ENCODE peak calls at places on chromosomes 11 and 22, in six cellular contexts. C, U, J, Y, W and I are unnamed samples. For H3K4me1, the result is how much of the 10 kb centered on the place peaks cover.

GRCh38 chr11:2207212-2207611 is 35.6 kb upstream of the TH start:
- DNase-seq in C (no peak), U (peak), J (no peak), Y (no peak), W (peak), I (peak)

GRCh38 chr11:78708388-78708787 is 133.7 kb upstream of the NARS2 start:
- DNase-seq in C (no peak), U (no peak), J (no peak), Y (no peak), W (no peak), I (no peak)

GRCh38 chr11:95426823-95427462 is 195.9 kb upstream of the SESN3 start:
- DNase-seq in C (no peak), U (no peak), J (no peak), Y (no peak), W (no peak), I (no peak)

GRCh38 chr11:35487532-35488078 is 37.8 kb downstream of the PAMR1 start:
- DNase-seq in C (peak), U (no peak), J (no peak), Y (peak), W (peak), I (no peak)

GRCh38 chr11:58444285-58444684 is 2.2 kb upstream of the OR5B12 start:
- DNase-seq in C (no peak), U (no peak), J (no peak), Y (no peak), W (no peak), I (no peak)

GRCh38 chr11:75667831-75668507 is 869 bp downstream of the MAP6 start:
- DNase-seq in C (peak), U (peak), J (peak), Y (no peak), W (peak), I (no peak)

GRCh38 chr22:38191746-38192474 is 9.9 kb upstream of the MAFF start:
- DNase-seq in C (no peak), U (no peak), J (no peak), Y (no peak), W (no peak), I (no peak)

GRCh38 chr11:29963068-29963467 is 53.8 kb downstream of the KCNA4 start:
- DNase-seq in C (no peak), U (no peak), J (no peak), Y (no peak), W (no peak), I (no peak)

GRCh38 chr22:23216331-23217170 is 36.2 kb downstream of the BCR start:
- DNase-seq in C (no peak), U (no peak), J (no peak), Y (no peak), W (no peak), I (no peak)

DNA sequence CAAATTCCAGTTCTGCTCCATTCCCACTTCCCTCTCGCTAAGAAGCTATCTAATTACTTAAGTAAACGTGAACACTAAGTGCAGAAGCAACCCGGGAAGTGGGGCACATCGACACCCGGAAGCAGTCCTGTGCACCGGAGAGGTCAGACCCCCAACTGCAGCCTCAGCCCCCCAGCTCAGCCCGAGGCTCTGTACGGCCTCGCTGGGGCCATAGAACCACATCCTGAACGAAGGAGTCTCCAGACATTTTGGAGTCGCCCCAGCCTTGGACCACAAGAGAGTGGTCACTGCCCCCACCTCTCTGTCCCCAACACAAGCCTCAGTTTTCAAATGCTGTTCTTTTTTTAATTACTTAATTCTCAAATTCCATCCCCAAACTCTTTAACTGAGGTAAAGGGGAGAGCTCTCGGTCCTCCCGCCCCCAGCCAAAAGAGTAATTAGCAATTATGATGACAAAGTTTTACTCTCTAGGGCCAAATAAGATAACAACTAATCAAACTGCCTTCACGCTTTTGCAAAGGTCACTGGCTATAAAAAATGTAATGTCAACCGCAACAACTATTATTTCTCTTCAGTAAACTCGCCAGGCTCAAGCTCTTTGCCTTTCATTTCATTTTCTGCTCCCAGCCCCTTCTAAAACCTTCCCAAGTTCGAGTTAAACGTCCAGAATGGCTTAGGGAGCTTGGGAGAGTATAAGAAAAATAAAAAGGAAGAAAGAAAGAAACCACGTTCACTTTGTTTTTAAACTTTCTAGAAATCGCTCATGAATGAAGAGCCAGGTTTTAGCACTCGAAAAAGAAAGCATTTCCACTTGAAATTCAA is 2.2 kb downstream of the PAX6 start:
- DNase-seq in C (no peak), U (no peak), J (no peak), Y (no peak), W (peak), I (peak)
- H3K4me1 ChIP-seq in C (under half), U (half or more), J (half or more), Y (under half), W (under half), I (half or more)

DNA sequence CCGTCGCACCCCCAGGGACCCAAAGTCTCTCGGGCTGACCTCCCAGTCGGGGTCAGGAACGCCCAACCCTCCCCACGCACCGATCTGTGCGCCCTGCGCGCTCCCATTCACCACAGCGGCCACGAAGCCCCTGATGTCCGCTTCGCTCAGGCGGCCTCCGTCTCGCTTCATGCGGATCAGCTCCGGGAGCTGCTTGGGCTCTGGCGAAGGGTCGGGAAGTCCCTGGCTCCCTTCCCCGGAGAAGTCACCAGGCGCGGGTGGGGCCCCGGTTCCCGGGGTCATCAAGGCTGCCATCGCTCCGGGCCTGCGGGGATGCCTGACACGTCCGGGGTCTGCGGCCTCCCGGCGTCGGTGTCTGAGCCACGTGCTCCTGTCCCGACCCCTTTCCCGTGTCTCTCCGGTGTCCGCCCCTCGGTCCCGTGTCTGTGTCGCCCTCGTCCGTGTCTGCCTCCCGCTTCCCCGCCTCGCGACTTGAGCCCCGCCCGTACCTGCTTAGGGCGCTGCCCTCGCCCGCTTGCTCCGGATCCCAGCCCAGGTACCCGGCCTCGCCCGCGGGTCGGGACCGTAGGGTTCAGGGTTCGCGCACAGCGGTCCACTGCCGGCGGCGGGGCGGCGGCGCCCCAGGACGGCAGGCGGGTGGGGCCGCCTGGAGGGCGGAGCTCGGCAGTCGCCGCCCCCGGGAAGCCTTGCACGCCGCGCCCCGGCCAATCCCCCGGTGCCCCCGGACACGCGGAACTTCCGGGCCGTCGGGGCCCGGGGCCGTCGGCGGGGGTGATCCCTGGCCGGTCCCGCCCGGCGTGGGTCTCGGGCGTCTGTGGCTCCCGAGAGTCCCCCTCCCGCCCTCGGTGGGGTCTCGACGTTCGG is at the start of gene TYMP:
- DNase-seq in C (no peak), U (peak), J (peak), Y (no peak), W (peak), I (no peak)
- TF ChIP-seq POLR2AphosphoS5 in C (no peak), U (no peak), J (no peak), Y (no peak), W (no peak), I (peak)

GRCh38 chr22:29609139-29609538 is 5.7 kb downstream of the NF2 start:
- DNase-seq in C (no peak), U (no peak), J (no peak), Y (no peak), W (no peak), I (no peak)
- TF ChIP-seq CTCF in C (peak), U (no peak), J (no peak), Y (peak), W (peak), I (no peak)

GRCh38 chr11:116428638-116428975 is 344.2 kb downstream of the BUD13 start:
- DNase-seq in C (no peak), U (peak), J (no peak), Y (no peak), W (no peak), I (no peak)
- H3K4me1 ChIP-seq in C (under half), U (under half), J (under half), Y (under half), W (under half), I (under half)

DNA sequence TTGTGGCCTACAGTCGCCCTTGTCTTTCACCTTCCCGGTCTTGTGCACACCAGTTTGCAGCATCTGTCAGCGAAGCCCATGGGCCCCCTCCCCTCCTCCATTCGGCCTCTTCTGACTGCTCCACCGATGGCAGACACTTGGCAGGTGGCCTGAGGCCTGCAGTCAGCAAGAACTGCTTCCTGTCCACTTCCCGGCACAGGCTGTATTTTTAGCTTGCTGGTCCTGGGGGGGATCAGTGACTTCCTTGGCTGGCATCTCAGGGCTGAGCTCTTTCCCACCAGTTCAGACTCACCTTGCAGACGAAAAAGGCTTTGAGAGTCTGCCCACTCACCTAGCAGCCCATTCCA is 106.4 kb downstream of the SYN3 start:
- DNase-seq in C (no peak), U (no peak), J (no peak), Y (no peak), W (no peak), I (no peak)
- TF ChIP-seq POLR2AphosphoS5 in C (no peak), U (no peak), J (no peak), Y (no peak), W (no peak), I (no peak)

GRCh38 chr11:131672191-131672590 is 301.8 kb downstream of the NTM start:
- DNase-seq in C (no peak), U (peak), J (no peak), Y (no peak), W (no peak), I (no peak)

GRCh38 chr11:131674051-131674755 is 303.8 kb downstream of the NTM start:
- DNase-seq in C (peak), U (peak), J (peak), Y (peak), W (peak), I (no peak)

GRCh38 chr11:131670876-131671275 is 300.5 kb downstream of the NTM start:
- DNase-seq in C (no peak), U (peak), J (no peak), Y (no peak), W (no peak), I (no peak)

GRCh38 chr11:131671320-131671719 is 300.9 kb downstream of the NTM start:
- DNase-seq in C (no peak), U (peak), J (no peak), Y (no peak), W (no peak), I (no peak)

GRCh38 chr11:131671764-131672163 is 301.3 kb downstream of the NTM start:
- DNase-seq in C (no peak), U (peak), J (no peak), Y (no peak), W (peak), I (no peak)
- TF ChIP-seq CTCF in C (no peak), U (no peak), J (no peak), Y (no peak), W (peak), I (no peak)

DNA sequence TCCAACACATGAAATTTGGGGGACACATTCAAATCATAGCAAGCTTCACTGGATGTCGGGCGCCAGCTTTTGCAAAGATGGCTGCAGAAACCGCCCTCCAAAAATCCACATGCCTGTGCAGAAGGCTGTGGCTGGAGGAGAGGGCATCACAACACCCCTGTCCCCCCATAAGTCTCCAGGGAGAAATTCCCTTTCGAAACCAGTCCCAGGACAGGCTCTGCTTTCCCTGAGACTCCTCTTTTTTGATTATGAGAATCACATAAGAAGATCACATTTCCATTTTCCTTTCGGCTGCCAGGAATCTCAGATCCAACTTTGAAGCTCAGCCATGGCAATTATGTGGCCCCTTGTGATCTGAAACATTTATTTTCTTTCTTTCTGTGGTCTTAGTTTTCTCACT is 9.7 kb downstream of the LIF start:
- DNase-seq in C (no peak), U (no peak), J (no peak), Y (no peak), W (no peak), I (no peak)
- H3K4me1 ChIP-seq in C (under half), U (under half), J (under half), Y (under half), W (under half), I (under half)

GRCh38 chr22:19086944-19087343 is 35.3 kb downstream of the DGCR2 start:
- DNase-seq in C (no peak), U (peak), J (no peak), Y (no peak), W (no peak), I (no peak)
- TF ChIP-seq POLR2AphosphoS5 in C (no peak), U (no peak), J (no peak), Y (no peak), W (no peak), I (no peak)

GRCh38 chr11:19739872-19740271 is 27.2 kb downstream of the NAV2 start:
- DNase-seq in C (peak), U (peak), J (peak), Y (no peak), W (peak), I (no peak)
- TF ChIP-seq CTCF in C (peak), U (no peak), J (no peak), Y (peak), W (peak), I (no peak)